ENCODE peak calls at places on chromosomes 4 and X, in five cellular contexts. J is IMR-90, N is psoas muscle, K is PC-3, W is small intestine. P is an unnamed sample.

GRCh38 chr4:87017580-87018061 is 82.8 kb downstream of the AFF1 start:
- DNase-seq in J (peak; percentile 88), N (no peak), K (no peak), W (no peak), P (no peak)

GRCh38 chr4:114005569-114006442 is 26.4 kb upstream of the ARSJ start:
- DNase-seq in J (peak; percentile 82), N (no peak), K (peak; percentile 80), W (no peak), P (no peak)

GRCh38 chrX:3476973-3477372 is 130.5 kb upstream of the MXRA5 start:
- DNase-seq in J (no peak), N (no peak), K (no peak), W (no peak), P (no peak)

GRCh38 chr4:54281060-54281781 is 52.1 kb downstream of the PDGFRA start:
- DNase-seq in J (peak; percentile 93), N (peak; percentile 87), K (peak; percentile 90), W (no peak), P (peak; percentile 52)

GRCh38 chr4:44725861-44726820 is at the start of gene GNPDA2:
- DNase-seq in J (peak; percentile 89), N (peak; percentile 95), K (peak; percentile 85), W (peak; percentile 86), P (peak; percentile 72)

GRCh38 chr4:125801373-125801772 is 486.6 kb downstream of the FAT4 start:
- DNase-seq in J (peak; percentile 4), N (no peak), K (no peak), W (no peak), P (no peak)

GRCh38 chr4:108709234-108709633 is 53.6 kb downstream of the ETNPPL start:
- DNase-seq in J (no peak), N (no peak), K (no peak), W (no peak), P (no peak)

GRCh38 chr4:113837397-113837796 is 75.9 kb upstream of the CAMK2D start:
- DNase-seq in J (peak; percentile 94), N (no peak), K (peak; percentile 70), W (no peak), P (no peak)

GRCh38 chr4:102318526-102318925 is 26.8 kb downstream of the SLC39A8 start:
- DNase-seq in J (no peak), N (no peak), K (peak; percentile 26), W (no peak), P (no peak)

GRCh38 chr4:94339779-94340178 is 2.9 kb downstream of the HPGDS start:
- DNase-seq in J (no peak), N (no peak), K (no peak), W (no peak), P (no peak)

GRCh38 chr4:176363072-176363471 is 43.3 kb downstream of the SPCS3 start:
- DNase-seq in J (no peak), N (no peak), K (no peak), W (no peak), P (no peak)

GRCh38 chr4:89410687-89411086 is 103.1 kb upstream of the GPRIN3 start:
- DNase-seq in J (peak; percentile 52), N (no peak), K (no peak), W (no peak), P (no peak)

GRCh38 chr4:8254076-8254475 is 15.5 kb upstream of the HTRA3 start:
- DNase-seq in J (no peak), N (no peak), K (no peak), W (no peak), P (no peak)

GRCh38 chr4:65416875-65417274 is 253.4 kb downstream of the EPHA5 start:
- DNase-seq in J (no peak), N (no peak), K (peak; percentile 82), W (peak; percentile 31), P (no peak)

GRCh38 chrX:148629435-148629834 is 129.0 kb downstream of the AFF2 start:
- DNase-seq in J (no peak), N (no peak), K (no peak), W (no peak), P (no peak)

GRCh38 chr4:55399581-55399980 is 3.8 kb downstream of the TMEM165 start:
- DNase-seq in J (no peak), N (no peak), K (no peak), W (no peak), P (no peak)

GRCh38 chrX:142036111-142036510 is 132.4 kb downstream of the MAGEC1 start:
- DNase-seq in J (peak; percentile 0), N (no peak), K (peak; percentile 59), W (no peak), P (no peak)

GRCh38 chr4:155809835-155810234 is 51.0 kb downstream of the GUCY1B1 start:
- DNase-seq in J (peak; percentile 92), N (no peak), K (peak; percentile 87), W (peak; percentile 81), P (no peak)

GRCh38 chr4:173246719-173247118 is 78.1 kb downstream of the GALNT7 start:
- DNase-seq in J (no peak), N (no peak), K (no peak), W (no peak), P (no peak)

GRCh38 chr4:157222764-157223145 is 2.2 kb downstream of the GRIA2 start:
- DNase-seq in J (no peak), N (no peak), K (no peak), W (no peak), P (no peak)

GRCh38 chr4:157221895-157222763 is 1.6 kb downstream of the GRIA2 start:
- DNase-seq in J (no peak), N (peak; percentile 52), K (no peak), W (no peak), P (no peak)

GRCh38 chr4:157220026-157220881 is at the start of gene GRIA2:
- DNase-seq in J (peak; percentile 54), N (peak; percentile 58), K (no peak), W (peak; percentile 5), P (no peak)

GRCh38 chr4:157223446-157223845 is 2.9 kb downstream of the GRIA2 start:
- DNase-seq in J (no peak), N (no peak), K (no peak), W (no peak), P (no peak)

DNA sequence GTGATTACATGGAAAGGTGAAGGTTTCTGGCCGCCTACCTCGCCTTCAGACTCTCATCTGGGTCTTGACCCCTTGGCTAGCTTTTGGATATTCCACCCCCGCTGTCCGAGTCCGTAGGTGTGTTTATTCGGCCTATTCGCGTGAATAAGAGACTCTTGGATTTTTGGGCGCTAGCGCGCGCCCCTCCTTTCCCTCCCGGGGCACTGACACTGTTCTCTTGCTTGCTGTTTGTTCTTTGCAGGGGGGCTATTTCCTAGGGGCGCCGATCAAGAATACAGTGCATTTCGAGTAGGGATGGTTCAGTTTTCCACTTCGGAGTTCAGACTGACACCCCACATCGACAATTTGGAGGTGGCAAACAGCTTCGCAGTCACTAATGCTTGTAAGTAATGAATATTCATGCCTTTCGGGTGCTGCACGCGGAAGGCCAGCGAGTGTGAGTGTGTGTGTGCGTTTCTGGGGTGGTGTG is 932 bp downstream of the GRIA2 start:
- DNase-seq in J (no peak), N (no peak), K (no peak), W (no peak), P (no peak)
- H3K4me3 ChIP-seq in J (no peak overlapping the region), N (no peak overlapping the region), K (no peak overlapping the region), W (no peak overlapping the region), P (peak overlapping the region; percentile 59)

GRCh38 chrX:81537723-81538122 is 335.8 kb downstream of the SH3BGRL start:
- DNase-seq in J (no peak), N (no peak), K (no peak), W (no peak), P (no peak)

GRCh38 chrX:81542255-81542654 is 340.4 kb downstream of the SH3BGRL start:
- DNase-seq in J (no peak), N (no peak), K (no peak), W (no peak), P (no peak)
- H3K9me3 ChIP-seq in J (no peaks in the 10 kb centered on the region), N (peaks cover 16% of the 10 kb centered on the region), K (no peaks in the 10 kb centered on the region), W (no peaks in the 10 kb centered on the region), P (no peaks in the 10 kb centered on the region)

GRCh38 chr4:63937961-63938360 is 471.3 kb downstream of the TECRL start:
- DNase-seq in J (no peak), N (no peak), K (peak; percentile 68), W (no peak), P (no peak)
- H3K4me3 ChIP-seq in J (no peak overlapping the region), N (no peak overlapping the region), K (peak overlapping the region; percentile 51), W (no peak overlapping the region), P (no peak overlapping the region)

GRCh38 chr4:41748788-41749445 is 392 bp upstream of the PHOX2B start:
- DNase-seq in J (no peak), N (no peak), K (no peak), W (no peak), P (no peak)

GRCh38 chr4:41751325-41752061 is 3.0 kb upstream of the PHOX2B start:
- DNase-seq in J (no peak), N (no peak), K (no peak), W (no peak), P (no peak)

GRCh38 chr4:41750624-41751324 is 2.2 kb upstream of the PHOX2B start:
- DNase-seq in J (no peak), N (no peak), K (no peak), W (no peak), P (no peak)

GRCh38 chr4:41749650-41750049 is 1.1 kb upstream of the PHOX2B start:
- DNase-seq in J (no peak), N (no peak), K (no peak), W (no peak), P (no peak)

GRCh38 chr4:41750158-41750623 is 1.7 kb upstream of the PHOX2B start:
- DNase-seq in J (no peak), N (no peak), K (no peak), W (no peak), P (no peak)
- H3K9me3 ChIP-seq in J (peaks cover 20% of the 10 kb centered on the region), N (no peaks in the 10 kb centered on the region), K (no peaks in the 10 kb centered on the region), W (no peaks in the 10 kb centered on the region), P (no peaks in the 10 kb centered on the region)

GRCh38 chrX:40470830-40471429 is 109.8 kb upstream of the ATP6AP2 start:
- DNase-seq in J (no peak), N (no peak), K (no peak), W (no peak), P (no peak)

GRCh38 chrX:40471965-40472648 is 108.7 kb upstream of the ATP6AP2 start:
- DNase-seq in J (peak; percentile 84), N (no peak), K (peak; percentile 29), W (peak; percentile 35), P (peak; percentile 7)

GRCh38 chrX:40473460-40474204 is 107.1 kb upstream of the ATP6AP2 start:
- DNase-seq in J (no peak), N (no peak), K (no peak), W (no peak), P (no peak)

GRCh38 chrX:40476958-40477357 is 103.8 kb upstream of the ATP6AP2 start:
- DNase-seq in J (no peak), N (no peak), K (no peak), W (no peak), P (no peak)

DNA sequence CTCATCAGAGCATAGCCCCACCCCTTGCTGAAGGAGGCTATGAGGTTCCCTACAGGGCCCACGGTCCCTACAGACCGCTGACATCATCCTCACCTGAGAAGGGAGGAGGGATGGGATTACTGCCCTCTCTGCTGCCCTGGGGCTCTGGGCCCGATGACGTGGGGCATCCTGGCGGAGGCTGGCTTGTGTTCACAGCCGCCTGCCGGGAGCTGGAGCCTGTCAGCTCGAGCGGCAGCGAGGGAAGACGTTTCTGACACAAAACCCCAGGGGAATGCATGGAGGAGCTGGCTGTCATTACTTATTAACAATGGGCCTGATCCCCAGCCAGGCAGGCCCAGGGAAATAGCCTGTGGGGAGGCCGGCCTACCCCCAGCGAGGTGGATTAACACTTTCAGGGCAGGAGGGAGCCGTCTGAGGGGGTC is 106.6 kb upstream of the ATP6AP2 start:
- DNase-seq in J (peak; percentile 4), N (no peak), K (no peak), W (peak; percentile 1), P (no peak)
- H3K4me3 ChIP-seq in J (no peak overlapping the region), N (no peak overlapping the region), K (no peak overlapping the region), W (no peak overlapping the region), P (no peak overlapping the region)

P was measured in tibial nerve.